ENCODE peak calls at places on chromosomes 2 and 18, in five cellular contexts. R is right atrium auricular region; X is effector memory CD4-positive, alpha-beta T cell; M is lower lobe of right lung; E is mesendoderm. N is an unnamed sample. For H3K36me3 and H3K27me3, the result is how much of the 10 kb centered on the place peaks cover.

GRCh38 chr2:31227711-31228125 is 6.2 kb upstream of the EHD3 start:
- DNase-seq in E (no peak), R (peak), M (no peak), X (no peak), N (no peak)

GRCh38 chr2:182649316-182649715 is 66.7 kb upstream of the DNAJC10 start:
- DNase-seq in M (no peak), E (peak), X (no peak), R (no peak), N (peak)

GRCh38 chr2:68747918-68748317 is 13.3 kb downstream of the ARHGAP25 start:
- DNase-seq in M (no peak), X (no peak), E (no peak), R (peak), N (no peak)

GRCh38 chr2:147441140-147441539 is 403.7 kb upstream of the ACVR2A start:
- DNase-seq in R (no peak), X (no peak), E (no peak), M (no peak), N (no peak)

GRCh38 chr18:59246796-59247195 is 26.5 kb downstream of the RAX start:
- DNase-seq in X (no peak), E (peak), R (no peak), M (no peak), N (no peak)

GRCh38 chr2:2057125-2057721 is 273.9 kb downstream of the MYT1L start:
- DNase-seq in R (peak), X (peak), E (peak), M (peak), N (no peak)

GRCh38 chr2:177392373-177393246 is at the start of gene AGPS:
- DNase-seq in R (peak), M (peak), E (peak), X (peak), N (peak)

GRCh38 chr2:105298017-105298416 is 31.5 kb downstream of the TGFBRAP1 start:
- DNase-seq in X (no peak), E (no peak), M (no peak), R (no peak), N (no peak)

GRCh38 chr2:47508641-47509040 is 105.7 kb downstream of the MSH2 start:
- DNase-seq in R (no peak), M (no peak), E (no peak), X (no peak), N (peak)

GRCh38 chr2:170842785-170843184 is 26.1 kb downstream of the GAD1 start:
- DNase-seq in E (no peak), M (no peak), R (no peak), X (no peak), N (no peak)

GRCh38 chr2:39867268-39867667 is 88.2 kb upstream of the THUMPD2 start:
- DNase-seq in R (no peak), X (no peak), M (no peak), E (peak), N (no peak)

GRCh38 chr18:8091042-8091441 is 518.2 kb upstream of the RAB12 start:
- DNase-seq in M (no peak), X (no peak), R (no peak), E (no peak), N (no peak)

GRCh38 chr2:60400462-60400861 is 153.0 kb downstream of the BCL11A start:
- DNase-seq in M (no peak), X (no peak), E (no peak), R (no peak), N (no peak)

GRCh38 chr2:8393506-8393905 is 288.4 kb upstream of the ID2 start:
- DNase-seq in E (no peak), X (no peak), M (no peak), R (no peak), N (no peak)

GRCh38 chr2:189305291-189305943 is 125.9 kb upstream of the COL5A2 start:
- DNase-seq in R (no peak), M (no peak), X (no peak), E (no peak), N (no peak)

GRCh38 chr18:22428672-22429071 is 11.0 kb upstream of the CTAGE1 start:
- DNase-seq in R (no peak), X (no peak), M (no peak), E (no peak), N (no peak)

GRCh38 chr2:37026050-37026449 is 58.1 kb downstream of the HEATR5B start:
- DNase-seq in X (no peak), E (peak), R (no peak), M (no peak), N (peak)

GRCh38 chr2:126658910-126659613 is 3.1 kb downstream of the GYPC start:
- DNase-seq in X (peak), M (peak), E (peak), R (peak), N (peak)

GRCh38 chr2:71457959-71458322 is 4.6 kb downstream of the DYSF start:
- DNase-seq in R (no peak), X (no peak), E (no peak), M (no peak), N (no peak)

GRCh38 chr2:189232759-189233406 is 53.3 kb upstream of the COL5A2 start:
- DNase-seq in R (no peak), E (no peak), X (no peak), M (no peak), N (no peak)

GRCh38 chr2:15588329-15588919 is 3.2 kb upstream of the DDX1 start:
- DNase-seq in E (peak), R (no peak), X (no peak), M (no peak), N (peak)

GRCh38 chr2:183070942-183071844 is 7.4 kb upstream of the DUSP19 start:
- DNase-seq in E (peak), X (no peak), R (no peak), M (peak), N (peak)

GRCh38 chr2:56705713-56706112 is 521.9 kb downstream of the CCDC85A start:
- DNase-seq in M (no peak), X (no peak), E (no peak), R (no peak), N (no peak)

GRCh38 chr18:6747646-6748045 is 18.1 kb downstream of the ARHGAP28 start:
- DNase-seq in M (no peak), X (no peak), E (no peak), R (no peak), N (no peak)

GRCh38 chr2:19911799-19912509 is 10.2 kb upstream of the TTC32 start:
- DNase-seq in E (peak), M (no peak), X (no peak), R (no peak), N (no peak)

GRCh38 chr2:196515041-196515440 is 124.5 kb upstream of the CCDC150 start:
- DNase-seq in M (no peak), R (no peak), E (no peak), X (no peak), N (no peak)

GRCh38 chr2:208092093-208092832 is 32.1 kb downstream of the CRYGD start:
- DNase-seq in R (no peak), E (no peak), X (no peak), M (no peak), N (no peak)

GRCh38 chr2:201118957-201119848 is 3.2 kb downstream of the CFLAR start:
- DNase-seq in E (peak), R (no peak), M (no peak), X (no peak), N (no peak)

GRCh38 chr2:73913414-73914054 is 13.1 kb upstream of the DGUOK start:
- DNase-seq in X (no peak), E (no peak), R (no peak), M (no peak), N (no peak)

GRCh38 chr2:68214381-68214780 is 38.0 kb downstream of the PPP3R1 start:
- DNase-seq in R (no peak), E (no peak), X (no peak), M (no peak), N (no peak)

GRCh38 chr2:218981390-218982311 is 3.3 kb downstream of the FEV start:
- DNase-seq in R (no peak), E (peak), X (no peak), M (no peak), N (peak)

GRCh38 chr2:44233450-44234128 is 41.7 kb upstream of the SLC3A1 start:
- DNase-seq in R (no peak), M (no peak), E (peak), X (no peak), N (peak)

GRCh38 chr2:40434638-40435296 is 17.1 kb downstream of the SLC8A1 start:
- DNase-seq in E (peak), M (no peak), R (no peak), X (no peak), N (no peak)

GRCh38 chr2:234483568-234484251 is 13.2 kb downstream of the ARL4C start:
- DNase-seq in E (peak), R (no peak), M (peak), X (peak), N (no peak)

GRCh38 chr18:908631-909621 is 4.3 kb downstream of the ADCYAP1 start:
- DNase-seq in E (peak), R (no peak), X (no peak), M (no peak), N (peak)

GRCh38 chr2:219423656-219424378 is 5.6 kb downstream of the DES start:
- DNase-seq in R (no peak), E (no peak), X (no peak), M (no peak), N (no peak)

GRCh38 chr2:40123321-40123720 is 328.6 kb downstream of the SLC8A1 start:
- DNase-seq in X (no peak), R (no peak), M (no peak), E (no peak), N (no peak)

GRCh38 chr2:128689971-128690370 is 371.3 kb upstream of the HS6ST1 start:
- DNase-seq in R (peak), M (no peak), X (no peak), E (no peak), N (no peak)
- H3K4me3 ChIP-seq in R (no peak), M (no peak), X (no peak), E (no peak), N (no peak)

DNA sequence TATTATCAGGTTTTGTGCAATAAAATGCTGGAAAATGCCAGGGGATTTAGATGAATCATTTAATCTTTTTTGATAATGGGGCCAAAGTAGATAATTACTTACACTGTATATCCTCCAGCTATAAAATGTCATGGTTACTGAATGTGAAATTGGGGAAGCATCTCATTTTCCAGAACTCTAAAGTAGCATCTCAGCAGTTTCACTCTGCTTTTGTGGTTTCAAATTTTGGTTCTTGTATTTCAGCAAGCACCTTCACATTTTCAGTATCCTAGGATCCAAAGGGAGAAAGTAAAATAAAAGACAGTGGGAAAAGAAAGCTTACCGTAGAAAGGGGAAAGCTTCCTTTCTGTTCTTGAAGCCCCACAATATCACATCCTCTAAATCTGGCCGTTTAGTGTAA is 12.9 kb downstream of the ANKRD62 start:
- DNase-seq in R (no peak), M (no peak), E (no peak), X (no peak), N (no peak)
- H3K36me3 ChIP-seq in R (under half), M (under half), E (under half), X (under half), N (under half)

DNA sequence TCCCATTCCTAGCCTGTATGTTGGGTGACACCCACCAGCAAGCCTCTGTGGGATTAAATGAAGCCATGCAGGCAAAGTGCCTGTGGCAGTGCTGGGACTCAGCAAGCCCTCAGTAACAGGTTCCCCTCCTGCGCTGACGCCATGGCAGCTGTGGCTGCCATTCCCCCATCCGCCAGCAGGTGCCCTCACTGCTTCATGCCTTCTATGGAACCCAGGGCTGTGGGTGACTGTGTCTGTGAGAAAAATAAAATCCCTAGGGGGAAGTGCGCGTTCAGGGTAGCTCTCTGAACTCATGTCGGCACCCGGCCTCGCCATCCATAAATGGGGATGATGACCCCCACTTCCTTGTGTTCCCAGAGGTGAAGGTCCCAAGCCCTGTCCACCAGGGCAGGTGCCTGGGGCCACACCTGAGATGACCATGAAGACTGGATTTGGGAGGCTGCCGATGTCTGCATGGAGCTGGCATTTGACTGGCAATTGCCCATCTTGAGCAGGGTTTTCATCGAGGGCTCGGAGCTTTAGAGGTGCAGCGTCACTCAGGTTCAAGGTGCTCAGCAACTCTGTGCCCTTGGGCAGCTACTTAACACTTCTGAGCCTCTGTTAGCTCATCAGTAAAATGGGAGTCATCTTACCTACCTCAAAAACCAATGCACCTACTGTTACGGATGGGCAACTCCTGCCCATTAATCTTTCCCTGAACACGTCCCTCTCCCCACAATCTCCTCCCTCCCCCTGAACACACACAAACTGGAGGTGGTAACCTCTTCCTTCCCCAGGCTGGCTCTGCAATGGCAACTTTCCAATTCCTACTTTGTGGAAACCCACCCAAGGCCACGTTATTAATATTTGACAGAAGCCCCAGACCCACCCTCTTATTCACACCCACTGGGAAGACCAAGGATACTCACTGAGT is 2.9 kb upstream of the MAL start:
- DNase-seq in M (peak), X (peak), E (peak), R (no peak), N (peak)
- H3K27me3 ChIP-seq in M (half or more), X (under half), E (under half), R (under half), N (under half)

GRCh38 chr2:223589901-223590300 is 12.3 kb downstream of the SCG2 start:
- DNase-seq in M (no peak), X (no peak), R (no peak), E (no peak), N (no peak)

GRCh38 chr2:223587301-223587700 is 14.9 kb downstream of the SCG2 start:
- DNase-seq in E (no peak), R (no peak), M (no peak), X (no peak), N (no peak)

GRCh38 chr2:223585691-223586090 is 16.5 kb downstream of the SCG2 start:
- DNase-seq in X (no peak), R (no peak), M (no peak), E (no peak), N (no peak)

GRCh38 chr2:223588251-223588650 is 13.9 kb downstream of the SCG2 start:
- DNase-seq in X (no peak), E (no peak), R (no peak), M (no peak), N (peak)

GRCh38 chr2:223586261-223586660 is 15.9 kb downstream of the SCG2 start:
- DNase-seq in M (no peak), R (no peak), X (no peak), E (no peak), N (no peak)
- H3K4me3 ChIP-seq in M (no peak), R (no peak), X (no peak), E (no peak), N (no peak)

GRCh38 chr18:2911533-2911932 is 64.7 kb downstream of the EMILIN2 start:
- DNase-seq in R (no peak), M (no peak), E (no peak), X (no peak), N (no peak)
- H3K36me3 ChIP-seq in R (under half), M (half or more), E (under half), X (under half), N (under half)